ENCODE peak calls at places on chromosomes 5 and 9, in five cellular contexts. F is tibial nerve, U is suprapubic skin, Q is thyroid gland, P is stomach. N is an unnamed sample. For H3K4me1, the result is how much of the 10 kb centered on the place peaks cover.

GRCh38 chr9:126986506-126986951 is 71.9 kb downstream of the RALGPS1 start:
- DNase-seq in F (no peak), U (no peak), Q (no peak), P (no peak), N (no peak)

GRCh38 chr5:118125687-118126086 is 862.7 kb downstream of the DTWD2 start:
- DNase-seq in F (no peak), U (no peak), Q (no peak), P (no peak), N (no peak)

GRCh38 chr9:32456564-32456963 is 69.4 kb downstream of the RIGI start:
- DNase-seq in F (no peak), U (no peak), Q (no peak), P (no peak), N (no peak)

GRCh38 chr5:64161420-64161819 is 4.2 kb upstream of the RNF180 start:
- DNase-seq in F (no peak), U (no peak), Q (no peak), P (no peak), N (no peak)

GRCh38 chr9:108783318-108784127 is 72.3 kb downstream of the ACTL7B start:
- DNase-seq in F (no peak), U (no peak), Q (no peak), P (no peak), N (no peak)

GRCh38 chr9:72165821-72166547 is 16.7 kb downstream of the GDA start:
- DNase-seq in F (no peak), U (no peak), Q (no peak), P (no peak), N (no peak)

GRCh38 chr9:132163457-132163875 is 1.6 kb downstream of the NTNG2 start:
- DNase-seq in F (no peak), U (no peak), Q (peak), P (no peak), N (peak)

GRCh38 chr9:78865757-78866156 is 568.8 kb downstream of the PSAT1 start:
- DNase-seq in F (no peak), U (no peak), Q (no peak), P (no peak), N (no peak)

GRCh38 chr9:26313108-26313507 is 579.5 kb downstream of the CAAP1 start:
- DNase-seq in F (no peak), U (no peak), Q (no peak), P (no peak), N (no peak)

GRCh38 chr5:176545737-176546509 is 3.2 kb upstream of the CDHR2 start:
- DNase-seq in F (no peak), U (no peak), Q (no peak), P (peak), N (no peak)

GRCh38 chr5:100647461-100648230 is 112.5 kb downstream of the FAM174A start:
- DNase-seq in F (peak), U (no peak), Q (peak), P (peak), N (peak)

GRCh38 chr9:134811673-134812668 is 68.6 kb upstream of the FCN2 start:
- DNase-seq in F (no peak), U (no peak), Q (no peak), P (no peak), N (no peak)

GRCh38 chr5:56357426-56357825 is 124.3 kb upstream of the ANKRD55 start:
- DNase-seq in F (no peak), U (no peak), Q (no peak), P (no peak), N (no peak)

GRCh38 chr9:105040462-105040861 is 112.5 kb upstream of the ABCA1 start:
- DNase-seq in F (no peak), U (no peak), Q (no peak), P (no peak), N (no peak)

GRCh38 chr5:57259704-57260103 is 85.8 kb downstream of the GPBP1 start:
- DNase-seq in F (no peak), U (no peak), Q (no peak), P (no peak), N (no peak)

GRCh38 chr5:152529456-152529855 is 124.4 kb upstream of the NMUR2 start:
- DNase-seq in F (no peak), U (no peak), Q (no peak), P (no peak), N (no peak)

GRCh38 chr5:158700997-158701391 is 398.7 kb downstream of the EBF1 start:
- DNase-seq in F (no peak), U (no peak), Q (no peak), P (no peak), N (no peak)

GRCh38 chr5:158699336-158699735 is 400.4 kb downstream of the EBF1 start:
- DNase-seq in F (no peak), U (no peak), Q (no peak), P (no peak), N (no peak)

GRCh38 chr5:158700231-158700996 is 399.3 kb downstream of the EBF1 start:
- DNase-seq in F (no peak), U (no peak), Q (no peak), P (no peak), N (no peak)

GRCh38 chr5:158698768-158699167 is 400.9 kb downstream of the EBF1 start:
- DNase-seq in F (no peak), U (no peak), Q (no peak), P (no peak), N (no peak)

DNA sequence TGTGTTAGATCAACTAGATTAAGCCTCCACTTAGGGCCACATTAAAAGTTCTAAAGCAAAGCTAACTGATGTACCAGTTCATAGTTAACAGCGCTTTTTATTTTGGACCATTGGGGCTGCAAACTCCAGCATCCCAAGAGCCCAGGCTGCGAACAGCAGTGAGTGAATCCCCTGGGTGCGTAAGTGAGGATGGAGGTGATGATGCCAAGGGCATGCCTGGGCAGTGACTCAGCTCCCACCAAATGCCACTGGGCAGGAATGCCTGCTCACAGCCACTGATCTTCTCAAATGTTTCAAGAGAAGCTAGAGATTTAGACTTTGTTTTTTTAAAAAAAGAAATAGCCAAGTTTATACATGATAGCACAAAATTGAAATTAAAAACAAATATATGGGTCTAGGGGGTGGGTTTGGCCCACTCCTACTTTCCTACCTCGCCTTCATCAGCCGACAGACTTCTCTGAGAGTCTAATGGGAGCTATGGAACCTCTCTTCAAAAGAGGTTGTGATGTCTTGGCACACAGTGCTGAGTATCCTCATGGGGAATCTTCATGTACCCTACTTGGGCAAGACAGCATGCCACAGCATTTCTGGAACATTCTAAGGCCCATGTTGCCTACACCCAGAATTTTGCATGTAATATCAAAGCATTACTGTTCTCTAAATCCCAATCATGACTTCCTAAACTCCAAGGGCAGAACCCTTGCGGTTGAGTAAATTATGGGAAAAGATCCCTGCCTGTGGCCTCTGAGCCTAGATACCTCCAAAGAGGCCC is 398.1 kb downstream of the EBF1 start:
- DNase-seq in F (no peak), U (no peak), Q (no peak), P (no peak), N (no peak)
- H3K4me1 ChIP-seq in F (under half), U (under half), Q (under half), P (under half), N (under half)

GRCh38 chr9:100426194-100426531 is 780 bp upstream of the MSANTD3 start:
- DNase-seq in F (no peak), U (no peak), Q (no peak), P (no peak), N (no peak)

GRCh38 chr9:100425758-100426157 is 1.2 kb upstream of the MSANTD3 start:
- DNase-seq in F (no peak), U (no peak), Q (no peak), P (no peak), N (no peak)

GRCh38 chr9:100427366-100428263 is 672 bp downstream of the MSANTD3 start:
- DNase-seq in F (no peak), U (peak), Q (peak), P (peak), N (peak)

GRCh38 chr9:100428871-100429654 is 2.1 kb downstream of the MSANTD3 start:
- DNase-seq in F (no peak), U (no peak), Q (no peak), P (no peak), N (peak)

DNA sequence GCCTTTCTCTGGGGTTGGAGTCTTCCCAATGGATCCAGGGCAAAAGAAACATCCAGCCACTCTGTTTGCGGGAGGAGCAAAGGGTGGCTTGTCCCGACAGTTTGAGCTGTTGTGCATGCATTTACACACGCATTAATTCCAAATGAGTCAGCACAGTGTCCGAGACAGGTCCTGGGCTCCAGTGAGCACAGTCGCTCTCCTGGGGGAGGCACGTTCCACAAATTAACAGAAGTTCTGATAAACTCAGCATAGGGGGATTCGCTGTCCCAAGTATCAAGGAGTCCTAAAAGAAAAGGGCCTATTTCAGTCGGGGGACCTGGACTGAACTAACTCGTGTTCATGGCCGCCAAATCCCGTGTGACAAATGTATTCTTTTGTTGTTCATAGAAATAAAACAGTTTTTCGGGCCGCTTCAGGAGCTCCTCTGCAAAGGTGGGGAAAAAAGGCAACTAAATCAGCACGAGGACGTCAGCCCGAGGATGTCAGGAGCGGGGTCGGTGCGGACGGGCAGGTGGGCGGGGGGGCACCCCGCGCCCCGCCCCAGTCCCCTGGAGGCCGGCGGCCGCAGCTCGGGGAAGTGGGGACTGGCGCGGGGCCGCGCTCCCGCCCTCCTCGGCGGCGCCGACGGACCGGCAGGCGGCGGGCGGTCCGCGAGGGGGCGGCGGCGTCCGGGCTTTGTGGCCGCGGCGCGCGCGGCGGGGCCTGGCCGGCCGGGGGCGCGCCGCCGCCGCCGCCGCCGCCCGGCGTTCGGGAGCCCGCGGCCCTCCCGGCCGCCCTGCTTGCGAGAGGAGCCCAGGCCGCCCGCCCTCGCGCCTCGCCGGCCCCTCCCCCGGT is at the start of gene MSANTD3:
- DNase-seq in F (no peak), U (peak), Q (peak), P (peak), N (peak)
- TF ChIP-seq POLR2A in F (no peak), U (no peak), Q (no peak), P (no peak), N (no peak)

GRCh38 chr5:4093970-4094369 is 498.3 kb downstream of the IRX1 start:
- DNase-seq in F (no peak), U (no peak), Q (no peak), P (no peak), N (no peak)
- H3K4me1 ChIP-seq in F (under half), U (under half), Q (under half), P (under half), N (under half)

GRCh38 chr9:101480386-101480785 is 44.8 kb upstream of the ALDOB start:
- DNase-seq in F (no peak), U (no peak), Q (no peak), P (no peak), N (no peak)
- TF ChIP-seq POLR2A in F (no peak), U (no peak), Q (no peak), P (no peak), N (no peak)

GRCh38 chr5:15932066-15932465 is 247.5 kb downstream of the MARCHF11 start:
- DNase-seq in F (no peak), U (no peak), Q (no peak), P (no peak), N (no peak)
- H3K4me1 ChIP-seq in F (under half), U (under half), Q (under half), P (under half), N (under half)

GRCh38 chr5:139273572-139274264 is 19.8 kb upstream of the MATR3 start:
- DNase-seq in F (peak), U (peak), Q (peak), P (peak), N (peak)
- TF ChIP-seq POLR2A in F (no peak), U (no peak), Q (no peak), P (no peak), N (no peak)

GRCh38 chr5:151096001-151096373 is 15.2 kb upstream of the TNIP1 start:
- DNase-seq in F (no peak), U (no peak), Q (no peak), P (no peak), N (no peak)

GRCh38 chr5:151100690-151101089 is 19.9 kb upstream of the TNIP1 start:
- DNase-seq in F (no peak), U (no peak), Q (no peak), P (no peak), N (no peak)

GRCh38 chr5:151097081-151097480 is 16.2 kb upstream of the TNIP1 start:
- DNase-seq in F (no peak), U (no peak), Q (no peak), P (no peak), N (no peak)

GRCh38 chr5:151095341-151096000 is 14.6 kb upstream of the TNIP1 start:
- DNase-seq in F (no peak), U (no peak), Q (peak), P (peak), N (peak)

DNA sequence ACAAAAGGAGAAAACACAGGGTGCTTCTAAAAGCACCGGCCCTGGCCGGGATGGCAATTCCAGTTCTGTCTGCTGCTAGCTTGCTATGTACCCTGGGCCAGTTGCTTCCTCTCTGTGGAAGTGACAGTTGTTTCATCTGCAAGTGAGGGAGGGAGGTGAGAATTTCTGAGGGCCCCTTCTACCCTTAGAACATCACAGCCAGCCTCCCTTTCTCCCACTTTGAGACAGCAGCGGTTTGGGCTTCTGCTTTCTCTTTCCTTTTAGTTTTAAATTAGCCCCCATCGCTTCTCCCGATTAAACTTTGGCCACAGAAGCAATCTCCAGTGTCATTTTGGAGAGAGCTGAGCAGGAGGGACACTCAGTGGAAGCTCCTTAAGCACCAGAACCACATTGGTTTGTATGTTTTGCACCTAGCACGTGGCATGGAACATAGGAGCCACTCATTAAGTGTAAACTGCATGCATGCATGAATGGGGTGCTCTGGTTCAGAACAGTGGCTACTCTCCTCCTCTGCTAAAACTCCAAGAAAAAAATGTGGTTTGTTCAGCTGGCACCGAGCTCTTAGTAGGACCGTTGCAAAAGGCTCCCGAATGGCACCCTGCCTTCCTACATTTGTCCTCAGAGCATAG is 17.5 kb upstream of the TNIP1 start:
- DNase-seq in F (no peak), U (no peak), Q (peak), P (no peak), N (no peak)
- H3K4me1 ChIP-seq in F (under half), U (under half), Q (half or more), P (half or more), N (half or more)

N was measured in body of pancreas.